ENCODE peak calls at places on chromosomes 3 and 15, in ten cellular contexts. One of them, this sample, is unnamed.

GRCh38 chr3:151456065-151456464 is 4.8 kb downstream of the IGSF10 start:
- DNase-seq in T-helper 9 cell: no peak
- DNase-seq in H7: no peak
- DNase-seq in activated CD8-positive, alpha-beta memory T cell treated with anti-CD3 and anti-CD28 coated beads for 1 hour: no peak
- DNase-seq in kidney tubule cell: no peak
- DNase-seq in psoas muscle: no peak
- DNase-seq in endothelial cell: no peak
- DNase-seq in astrocyte of the hippocampus: no peak
- DNase-seq in neuronal stem cell: no peak
- DNase-seq in B cell: no peak
- DNase-seq in this sample: no peak

GRCh38 chr3:173938159-173938558 is 540.6 kb downstream of the NLGN1 start:
- DNase-seq in T-helper 9 cell: no peak
- DNase-seq in H7: no peak
- DNase-seq in activated CD8-positive, alpha-beta memory T cell treated with anti-CD3 and anti-CD28 coated beads for 1 hour: no peak
- DNase-seq in kidney tubule cell: peak
- DNase-seq in psoas muscle: no peak
- DNase-seq in endothelial cell: no peak
- DNase-seq in astrocyte of the hippocampus: peak
- DNase-seq in neuronal stem cell: no peak
- DNase-seq in B cell: no peak
- DNase-seq in this sample: no peak

GRCh38 chr15:101611007-101611406 is 41.2 kb downstream of the TM2D3 start:
- DNase-seq in T-helper 9 cell: no peak
- DNase-seq in H7: no peak
- DNase-seq in activated CD8-positive, alpha-beta memory T cell treated with anti-CD3 and anti-CD28 coated beads for 1 hour: no peak
- DNase-seq in kidney tubule cell: no peak
- DNase-seq in psoas muscle: no peak
- DNase-seq in endothelial cell: no peak
- DNase-seq in astrocyte of the hippocampus: no peak
- DNase-seq in neuronal stem cell: no peak
- DNase-seq in B cell: no peak
- DNase-seq in this sample: no peak

GRCh38 chr3:179322481-179323196 is at the start of gene ZNF639:
- DNase-seq in T-helper 9 cell: peak
- DNase-seq in H7: peak
- DNase-seq in activated CD8-positive, alpha-beta memory T cell treated with anti-CD3 and anti-CD28 coated beads for 1 hour: peak
- DNase-seq in kidney tubule cell: peak
- DNase-seq in psoas muscle: peak
- DNase-seq in endothelial cell: peak
- DNase-seq in astrocyte of the hippocampus: peak
- DNase-seq in neuronal stem cell: peak
- DNase-seq in B cell: peak
- DNase-seq in this sample: peak

GRCh38 chr3:170044280-170044679 is 6.5 kb downstream of the GPR160 start:
- DNase-seq in T-helper 9 cell: no peak
- DNase-seq in H7: no peak
- DNase-seq in activated CD8-positive, alpha-beta memory T cell treated with anti-CD3 and anti-CD28 coated beads for 1 hour: no peak
- DNase-seq in kidney tubule cell: no peak
- DNase-seq in psoas muscle: no peak
- DNase-seq in endothelial cell: no peak
- DNase-seq in astrocyte of the hippocampus: no peak
- DNase-seq in neuronal stem cell: no peak
- DNase-seq in B cell: no peak
- DNase-seq in this sample: no peak

GRCh38 chr3:52873433-52874159 is 23.8 kb downstream of the STIMATE start:
- DNase-seq in T-helper 9 cell: no peak
- DNase-seq in H7: no peak
- DNase-seq in activated CD8-positive, alpha-beta memory T cell treated with anti-CD3 and anti-CD28 coated beads for 1 hour: no peak
- DNase-seq in kidney tubule cell: no peak
- DNase-seq in psoas muscle: no peak
- DNase-seq in endothelial cell: no peak
- DNase-seq in astrocyte of the hippocampus: peak
- DNase-seq in neuronal stem cell: no peak
- DNase-seq in B cell: no peak
- DNase-seq in this sample: no peak

GRCh38 chr3:74559301-74559700 is 55.2 kb downstream of the CNTN3 start:
- DNase-seq in T-helper 9 cell: no peak
- DNase-seq in H7: no peak
- DNase-seq in activated CD8-positive, alpha-beta memory T cell treated with anti-CD3 and anti-CD28 coated beads for 1 hour: no peak
- DNase-seq in kidney tubule cell: no peak
- DNase-seq in psoas muscle: no peak
- DNase-seq in endothelial cell: no peak
- DNase-seq in astrocyte of the hippocampus: no peak
- DNase-seq in neuronal stem cell: peak
- DNase-seq in B cell: no peak
- DNase-seq in this sample: no peak

GRCh38 chr15:39942101-39942752 is 8.3 kb downstream of the EIF2AK4 start:
- DNase-seq in T-helper 9 cell: no peak
- DNase-seq in H7: peak
- DNase-seq in activated CD8-positive, alpha-beta memory T cell treated with anti-CD3 and anti-CD28 coated beads for 1 hour: no peak
- DNase-seq in kidney tubule cell: no peak
- DNase-seq in psoas muscle: no peak
- DNase-seq in endothelial cell: no peak
- DNase-seq in astrocyte of the hippocampus: peak
- DNase-seq in neuronal stem cell: no peak
- DNase-seq in B cell: no peak
- DNase-seq in this sample: no peak

GRCh38 chr15:99976811-99977271 is 243.6 kb upstream of the LYSMD4 start:
- DNase-seq in T-helper 9 cell: no peak
- DNase-seq in H7: no peak
- DNase-seq in activated CD8-positive, alpha-beta memory T cell treated with anti-CD3 and anti-CD28 coated beads for 1 hour: no peak
- DNase-seq in kidney tubule cell: peak
- DNase-seq in psoas muscle: no peak
- DNase-seq in endothelial cell: no peak
- DNase-seq in astrocyte of the hippocampus: peak
- DNase-seq in neuronal stem cell: no peak
- DNase-seq in B cell: no peak
- DNase-seq in this sample: no peak

GRCh38 chr3:181687190-181687589 is 24.5 kb upstream of the SOX2 start:
- DNase-seq in T-helper 9 cell: no peak
- DNase-seq in H7: no peak
- DNase-seq in activated CD8-positive, alpha-beta memory T cell treated with anti-CD3 and anti-CD28 coated beads for 1 hour: no peak
- DNase-seq in kidney tubule cell: no peak
- DNase-seq in psoas muscle: no peak
- DNase-seq in endothelial cell: no peak
- DNase-seq in astrocyte of the hippocampus: no peak
- DNase-seq in neuronal stem cell: no peak
- DNase-seq in B cell: no peak
- DNase-seq in this sample: no peak

GRCh38 chr3:184639351-184639750 is 72.5 kb downstream of the MAGEF1 start:
- DNase-seq in T-helper 9 cell: no peak
- DNase-seq in H7: no peak
- DNase-seq in activated CD8-positive, alpha-beta memory T cell treated with anti-CD3 and anti-CD28 coated beads for 1 hour: no peak
- DNase-seq in kidney tubule cell: peak
- DNase-seq in psoas muscle: no peak
- DNase-seq in endothelial cell: no peak
- DNase-seq in astrocyte of the hippocampus: no peak
- DNase-seq in neuronal stem cell: no peak
- DNase-seq in B cell: no peak
- DNase-seq in this sample: no peak

GRCh38 chr15:78162038-78162437 is 12.9 kb downstream of the IDH3A start:
- DNase-seq in T-helper 9 cell: no peak
- DNase-seq in H7: no peak
- DNase-seq in activated CD8-positive, alpha-beta memory T cell treated with anti-CD3 and anti-CD28 coated beads for 1 hour: no peak
- DNase-seq in kidney tubule cell: no peak
- DNase-seq in psoas muscle: no peak
- DNase-seq in endothelial cell: no peak
- DNase-seq in astrocyte of the hippocampus: no peak
- DNase-seq in neuronal stem cell: no peak
- DNase-seq in B cell: no peak
- DNase-seq in this sample: peak

GRCh38 chr15:63752075-63752684 is 81.6 kb downstream of the HERC1 start:
- DNase-seq in T-helper 9 cell: no peak
- DNase-seq in H7: peak
- DNase-seq in activated CD8-positive, alpha-beta memory T cell treated with anti-CD3 and anti-CD28 coated beads for 1 hour: no peak
- DNase-seq in kidney tubule cell: peak
- DNase-seq in psoas muscle: no peak
- DNase-seq in endothelial cell: peak
- DNase-seq in astrocyte of the hippocampus: peak
- DNase-seq in neuronal stem cell: no peak
- DNase-seq in B cell: peak
- DNase-seq in this sample: peak

GRCh38 chr3:13380991-13381390 is 39.1 kb downstream of the NUP210 start:
- DNase-seq in T-helper 9 cell: no peak
- DNase-seq in H7: no peak
- DNase-seq in activated CD8-positive, alpha-beta memory T cell treated with anti-CD3 and anti-CD28 coated beads for 1 hour: no peak
- DNase-seq in kidney tubule cell: no peak
- DNase-seq in psoas muscle: no peak
- DNase-seq in endothelial cell: no peak
- DNase-seq in astrocyte of the hippocampus: no peak
- DNase-seq in neuronal stem cell: no peak
- DNase-seq in B cell: no peak
- DNase-seq in this sample: no peak

GRCh38 chr3:119541547-119541946 is 17.9 kb downstream of the CD80 start:
- DNase-seq in T-helper 9 cell: no peak
- DNase-seq in H7: no peak
- DNase-seq in activated CD8-positive, alpha-beta memory T cell treated with anti-CD3 and anti-CD28 coated beads for 1 hour: no peak
- DNase-seq in kidney tubule cell: no peak
- DNase-seq in psoas muscle: no peak
- DNase-seq in endothelial cell: no peak
- DNase-seq in astrocyte of the hippocampus: no peak
- DNase-seq in neuronal stem cell: no peak
- DNase-seq in B cell: no peak
- DNase-seq in this sample: no peak

GRCh38 chr15:76158815-76159214 is 99.0 kb downstream of the TMEM266 start:
- DNase-seq in T-helper 9 cell: no peak
- DNase-seq in H7: no peak
- DNase-seq in activated CD8-positive, alpha-beta memory T cell treated with anti-CD3 and anti-CD28 coated beads for 1 hour: no peak
- DNase-seq in kidney tubule cell: no peak
- DNase-seq in psoas muscle: no peak
- DNase-seq in endothelial cell: no peak
- DNase-seq in astrocyte of the hippocampus: no peak
- DNase-seq in neuronal stem cell: no peak
- DNase-seq in B cell: no peak
- DNase-seq in this sample: no peak

GRCh38 chr15:45891766-45892165 is 256.9 kb downstream of the SQOR start:
- DNase-seq in T-helper 9 cell: no peak
- DNase-seq in H7: no peak
- DNase-seq in activated CD8-positive, alpha-beta memory T cell treated with anti-CD3 and anti-CD28 coated beads for 1 hour: no peak
- DNase-seq in kidney tubule cell: no peak
- DNase-seq in psoas muscle: no peak
- DNase-seq in endothelial cell: no peak
- DNase-seq in astrocyte of the hippocampus: no peak
- DNase-seq in neuronal stem cell: no peak
- DNase-seq in B cell: no peak
- DNase-seq in this sample: no peak

GRCh38 chr3:152213938-152214337 is 54.8 kb upstream of the MBNL1 start:
- DNase-seq in T-helper 9 cell: no peak
- DNase-seq in H7: no peak
- DNase-seq in activated CD8-positive, alpha-beta memory T cell treated with anti-CD3 and anti-CD28 coated beads for 1 hour: no peak
- DNase-seq in kidney tubule cell: no peak
- DNase-seq in psoas muscle: no peak
- DNase-seq in endothelial cell: no peak
- DNase-seq in astrocyte of the hippocampus: no peak
- DNase-seq in neuronal stem cell: no peak
- DNase-seq in B cell: no peak
- DNase-seq in this sample: no peak

GRCh38 chr15:70604671-70605070 is 158.7 kb downstream of the UACA start:
- DNase-seq in T-helper 9 cell: no peak
- DNase-seq in H7: peak
- DNase-seq in activated CD8-positive, alpha-beta memory T cell treated with anti-CD3 and anti-CD28 coated beads for 1 hour: no peak
- DNase-seq in kidney tubule cell: peak
- DNase-seq in psoas muscle: no peak
- DNase-seq in endothelial cell: no peak
- DNase-seq in astrocyte of the hippocampus: peak
- DNase-seq in neuronal stem cell: no peak
- DNase-seq in B cell: no peak
- DNase-seq in this sample: no peak

GRCh38 chr3:94305835-94306685 is 243.2 kb downstream of the NSUN3 start:
- DNase-seq in T-helper 9 cell: no peak
- DNase-seq in H7: peak
- DNase-seq in activated CD8-positive, alpha-beta memory T cell treated with anti-CD3 and anti-CD28 coated beads for 1 hour: no peak
- DNase-seq in kidney tubule cell: no peak
- DNase-seq in psoas muscle: no peak
- DNase-seq in endothelial cell: no peak
- DNase-seq in astrocyte of the hippocampus: peak
- DNase-seq in neuronal stem cell: peak
- DNase-seq in B cell: no peak
- DNase-seq in this sample: no peak

GRCh38 chr15:90691982-90692773 is 25.0 kb upstream of the BLM start:
- DNase-seq in T-helper 9 cell: no peak
- DNase-seq in H7: no peak
- DNase-seq in activated CD8-positive, alpha-beta memory T cell treated with anti-CD3 and anti-CD28 coated beads for 1 hour: no peak
- DNase-seq in kidney tubule cell: no peak
- DNase-seq in psoas muscle: no peak
- DNase-seq in endothelial cell: no peak
- DNase-seq in astrocyte of the hippocampus: no peak
- DNase-seq in neuronal stem cell: no peak
- DNase-seq in B cell: no peak
- DNase-seq in this sample: no peak

GRCh38 chr3:39287859-39288221 is 8.0 kb upstream of the CX3CR1 start:
- DNase-seq in T-helper 9 cell: no peak
- DNase-seq in H7: no peak
- DNase-seq in activated CD8-positive, alpha-beta memory T cell treated with anti-CD3 and anti-CD28 coated beads for 1 hour: no peak
- DNase-seq in kidney tubule cell: no peak
- DNase-seq in psoas muscle: no peak
- DNase-seq in endothelial cell: no peak
- DNase-seq in astrocyte of the hippocampus: no peak
- DNase-seq in neuronal stem cell: no peak
- DNase-seq in B cell: no peak
- DNase-seq in this sample: no peak

GRCh38 chr15:77415450-77416448 is 4.2 kb downstream of the PEAK1 start:
- DNase-seq in T-helper 9 cell: no peak
- DNase-seq in H7: peak
- DNase-seq in activated CD8-positive, alpha-beta memory T cell treated with anti-CD3 and anti-CD28 coated beads for 1 hour: no peak
- DNase-seq in kidney tubule cell: no peak
- DNase-seq in psoas muscle: peak
- DNase-seq in endothelial cell: no peak
- DNase-seq in astrocyte of the hippocampus: no peak
- DNase-seq in neuronal stem cell: no peak
- DNase-seq in B cell: no peak
- DNase-seq in this sample: no peak

GRCh38 chr3:31836397-31837075 is 144.5 kb downstream of the OSBPL10 start:
- DNase-seq in T-helper 9 cell: no peak
- DNase-seq in H7: peak
- DNase-seq in activated CD8-positive, alpha-beta memory T cell treated with anti-CD3 and anti-CD28 coated beads for 1 hour: no peak
- DNase-seq in kidney tubule cell: no peak
- DNase-seq in psoas muscle: no peak
- DNase-seq in endothelial cell: no peak
- DNase-seq in astrocyte of the hippocampus: no peak
- DNase-seq in neuronal stem cell: no peak
- DNase-seq in B cell: no peak
- DNase-seq in this sample: no peak

GRCh38 chr15:64656508-64656907 is 118.9 kb downstream of the RBPMS2 start:
- DNase-seq in T-helper 9 cell: no peak
- DNase-seq in H7: no peak
- DNase-seq in activated CD8-positive, alpha-beta memory T cell treated with anti-CD3 and anti-CD28 coated beads for 1 hour: no peak
- DNase-seq in kidney tubule cell: no peak
- DNase-seq in psoas muscle: no peak
- DNase-seq in endothelial cell: no peak
- DNase-seq in astrocyte of the hippocampus: no peak
- DNase-seq in neuronal stem cell: no peak
- DNase-seq in B cell: no peak
- DNase-seq in this sample: no peak

This sample was measured in stimulated activated naive CD4-positive, alpha-beta T cell.